ENCODE peak calls at places on chromosome X, in six cellular contexts. Q is MM.1S, W is GM23248, Y is HCT116, U is hepatocyte, N is SK-N-SH. L is an unnamed sample.

GRCh38 chrX:623599-624323 is 6.8 kb upstream of the SHOX start:
- DNase-seq in Q (peak; percentile 9), W (peak; percentile 8), Y (no peak), U (no peak), N (no peak), L (no peak)

GRCh38 chrX:10622197-10622596 is 1.8 kb upstream of the MID1 start:
- DNase-seq in Q (no peak), W (no peak), Y (no peak), U (no peak), N (no peak), L (peak; percentile 57)

GRCh38 chrX:101208152-101208905 is 11.3 kb upstream of the DRP2 start:
- DNase-seq in Q (no peak), W (peak; percentile 25), Y (no peak), U (no peak), N (no peak), L (no peak)

GRCh38 chrX:117510453-117510852 is 606.2 kb downstream of the KLHL13 start:
- DNase-seq in Q (no peak), W (no peak), Y (no peak), U (peak; percentile 21), N (peak; percentile 0), L (no peak)

GRCh38 chrX:19212037-19212436 is 89.8 kb upstream of the ADGRG2 start:
- DNase-seq in Q (peak; percentile 14), W (no peak), Y (no peak), U (no peak), N (no peak), L (no peak)

GRCh38 chrX:13398073-13398823 is 78.4 kb upstream of the ATXN3L start:
- DNase-seq in Q (no peak), W (peak; percentile 94), Y (peak; percentile 89), U (peak; percentile 90), N (no peak), L (peak; percentile 97)

GRCh38 chrX:101708180-101708579 is 48.5 kb upstream of the ARMCX2 start:
- DNase-seq in Q (no peak), W (peak; percentile 38), Y (no peak), U (no peak), N (no peak), L (no peak)

GRCh38 chrX:105191878-105192277 is 28.6 kb downstream of the TEX13A start:
- DNase-seq in Q (peak; percentile 15), W (peak; percentile 18), Y (no peak), U (peak; percentile 37), N (peak; percentile 8), L (peak; percentile 59)

GRCh38 chrX:69522052-69522451 is 17.9 kb downstream of the NALF2 start:
- DNase-seq in Q (no peak), W (no peak), Y (no peak), U (no peak), N (no peak), L (no peak)

GRCh38 chrX:27438937-27439336 is 24.2 kb downstream of the PPP4R3C start:
- DNase-seq in Q (no peak), W (no peak), Y (no peak), U (no peak), N (no peak), L (no peak)

GRCh38 chrX:2385224-2385623 is 115.6 kb downstream of the DHRSX start:
- DNase-seq in Q (no peak), W (peak; percentile 71), Y (peak; percentile 69), U (no peak), N (no peak), L (peak; percentile 22)

GRCh38 chrX:20205927-20206708 is 60.6 kb downstream of the RPS6KA3 start:
- DNase-seq in Q (no peak), W (no peak), Y (no peak), U (no peak), N (no peak), L (no peak)

GRCh38 chrX:111914398-111915092 is 38.6 kb downstream of the TRPC5OS start:
- DNase-seq in Q (no peak), W (peak; percentile 5), Y (no peak), U (peak; percentile 34), N (no peak), L (peak; percentile 82)

GRCh38 chrX:109714340-109714958 is 18.6 kb downstream of the ACSL4 start:
- DNase-seq in Q (no peak), W (peak; percentile 65), Y (peak; percentile 15), U (no peak), N (no peak), L (peak; percentile 84)

GRCh38 chrX:46325312-46325877 is 219.8 kb downstream of the ZNF674 start:
- DNase-seq in Q (no peak), W (peak; percentile 77), Y (peak; percentile 86), U (peak; percentile 44), N (no peak), L (peak; percentile 96)

GRCh38 chrX:46330513-46330912 is 214.7 kb downstream of the ZNF674 start:
- DNase-seq in Q (no peak), W (no peak), Y (no peak), U (no peak), N (no peak), L (no peak)

GRCh38 chrX:46328133-46328532 is 217.1 kb downstream of the ZNF674 start:
- DNase-seq in Q (no peak), W (no peak), Y (no peak), U (no peak), N (no peak), L (no peak)

GRCh38 chrX:46326161-46326560 is 219.1 kb downstream of the ZNF674 start:
- DNase-seq in Q (no peak), W (peak; percentile 46), Y (no peak), U (no peak), N (no peak), L (peak; percentile 63)

GRCh38 chrX:46327229-46328081 is 217.8 kb downstream of the ZNF674 start:
- DNase-seq in Q (no peak), W (peak; percentile 55), Y (peak; percentile 76), U (peak; percentile 30), N (no peak), L (peak; percentile 91)
- TF ChIP-seq EZH2phosphoT487 in Q (no peak), W (no peak), Y (no peak), U (no peak), N (no peak), L (no peak)

GRCh38 chrX:64427281-64427680 is 32.0 kb upstream of the MTMR8 start:
- DNase-seq in Q (no peak), W (no peak), Y (no peak), U (no peak), N (no peak), L (no peak)

GRCh38 chrX:64428371-64428770 is 33.1 kb upstream of the MTMR8 start:
- DNase-seq in Q (no peak), W (no peak), Y (no peak), U (no peak), N (no peak), L (no peak)

GRCh38 chrX:64427787-64428186 is 32.5 kb upstream of the MTMR8 start:
- DNase-seq in Q (no peak), W (no peak), Y (no peak), U (no peak), N (no peak), L (no peak)
- H2AFZ ChIP-seq in Q (no peak overlapping the region), W (no peak overlapping the region), Y (no peak overlapping the region), U (no peak overlapping the region), N (no peak overlapping the region), L (no peak overlapping the region)

GRCh38 chrX:136647969-136648368 is at the start of gene CD40LG:
- DNase-seq in Q (no peak), W (no peak), Y (no peak), U (no peak), N (no peak), L (no peak)
- H3K27ac ChIP-seq in Q (no peak within 1 kb of the TSS), W (no peak within 1 kb of the TSS), Y (no peak within 1 kb of the TSS), U (no peak within 1 kb of the TSS), N (no peak within 1 kb of the TSS), L (no peak within 1 kb of the TSS)

GRCh38 chrX:129981207-129981553 is 1.3 kb upstream of the BCORL1 start:
- DNase-seq in Q (no peak), W (no peak), Y (no peak), U (no peak), N (no peak), L (no peak)

GRCh38 chrX:129982300-129983246 is at the start of gene BCORL1:
- DNase-seq in Q (peak; percentile 87), W (peak; percentile 91), Y (peak; percentile 79), U (peak; percentile 93), N (peak; percentile 98), L (peak; percentile 88)

GRCh38 chrX:129980043-129980442 is 2.4 kb upstream of the BCORL1 start:
- DNase-seq in Q (no peak), W (peak; percentile 29), Y (no peak), U (peak; percentile 44), N (peak; percentile 65), L (no peak)

GRCh38 chrX:129980540-129981206 is 1.8 kb upstream of the BCORL1 start:
- DNase-seq in Q (no peak), W (peak; percentile 35), Y (no peak), U (peak; percentile 71), N (peak; percentile 82), L (peak; percentile 15)

DNA sequence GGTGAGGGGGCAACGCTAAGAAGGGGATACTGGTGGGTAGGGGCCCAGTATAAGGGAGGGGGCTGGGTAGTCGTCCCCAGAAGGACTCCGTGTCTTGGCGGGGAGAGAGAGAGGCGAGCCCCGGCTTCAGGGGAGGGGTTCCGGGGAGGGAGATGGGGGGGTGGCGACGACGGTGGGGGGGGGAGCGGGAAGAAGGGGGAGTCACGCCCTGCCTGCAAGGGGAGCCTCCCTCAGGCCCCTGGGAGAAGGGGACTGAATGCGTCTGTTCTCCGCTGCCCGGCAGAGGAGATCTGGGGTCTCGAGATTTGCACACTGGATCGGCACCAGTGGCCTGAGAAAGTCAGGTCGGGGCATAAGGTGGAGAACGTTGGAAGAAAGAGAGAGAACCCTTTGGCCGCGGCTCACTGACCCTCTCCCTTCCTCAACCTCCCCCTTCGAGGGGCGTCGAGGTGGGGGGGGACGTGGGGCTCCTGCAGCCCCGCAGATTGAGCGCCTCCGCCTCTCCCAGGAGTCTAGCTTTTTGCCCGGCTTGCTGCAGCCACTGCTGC is 609 bp upstream of the BCORL1 start:
- DNase-seq in Q (no peak), W (no peak), Y (no peak), U (no peak), N (peak; percentile 50), L (no peak)
- TF ChIP-seq EZH2phosphoT487 in Q (no peak), W (no peak), Y (no peak), U (no peak), N (no peak), L (no peak)

L was measured in PC-3.